ENCODE peak calls at places on chromosomes 11 and 22, in five cellular contexts. J is pancreas, N is cardiac muscle cell, T is testis, G is heart left ventricle. I is an unnamed sample.
A peak's percentile ranks its signal among the peaks of the same experiment; 100 is the strongest.

GRCh38 chr11:68960299-68961071 is 20.3 kb downstream of the MRGPRD start:
- DNase-seq in J (no peak), N (no peak), T (no peak), G (no peak), I (no peak)

GRCh38 chr11:84419576-84419975 is 1133.4 kb upstream of the CCDC90B start:
- DNase-seq in J (no peak), N (no peak), T (no peak), G (no peak), I (no peak)

GRCh38 chr11:92846542-92847125 is 122.8 kb upstream of the MTNR1B start:
- DNase-seq in J (no peak), N (no peak), T (no peak), G (no peak), I (peak; percentile 58)

GRCh38 chr11:19398772-19399542 is 158.2 kb upstream of the E2F8 start:
- DNase-seq in J (peak; percentile 19), N (peak; percentile 68), T (peak; percentile 57), G (no peak), I (no peak)

GRCh38 chr22:23402275-23403151 is 177.6 kb downstream of the IGLL1 start:
- DNase-seq in J (peak; percentile 74), N (peak; percentile 75), T (peak; percentile 88), G (no peak), I (peak; percentile 79)

GRCh38 chr11:32658639-32659406 is 75.2 kb downstream of the EIF3M start:
- DNase-seq in J (no peak), N (no peak), T (no peak), G (no peak), I (no peak)

GRCh38 chr22:44025171-44026065 is 1.3 kb downstream of the PARVB start:
- DNase-seq in J (peak; percentile 37), N (no peak), T (peak; percentile 50), G (peak; percentile 67), I (peak; percentile 47)

GRCh38 chr22:22666307-22667091 is 22.1 kb downstream of the GGTLC2 start:
- DNase-seq in J (no peak), N (peak; percentile 54), T (peak; percentile 44), G (no peak), I (peak; percentile 56)

GRCh38 chr22:47168441-47168840 is 406.0 kb downstream of the TBC1D22A start:
- DNase-seq in J (no peak), N (no peak), T (no peak), G (no peak), I (peak; percentile 9)

GRCh38 chr11:64264371-64264852 is 13.1 kb downstream of the PLCB3 start:
- DNase-seq in J (no peak), N (no peak), T (peak; percentile 33), G (no peak), I (peak; percentile 49)

GRCh38 chr22:46300491-46300890 is 3.8 kb downstream of the GTSE1 start:
- DNase-seq in J (no peak), N (no peak), T (no peak), G (no peak), I (no peak)

GRCh38 chr11:65454311-65454695 is 31.7 kb downstream of the NEAT1 start:
- DNase-seq in J (peak; percentile 17), N (peak; percentile 40), T (no peak), G (no peak), I (peak; percentile 46)

GRCh38 chr22:27405672-27406388 is 395.7 kb downstream of the MN1 start:
- DNase-seq in J (peak; percentile 36), N (peak; percentile 70), T (peak; percentile 72), G (peak; percentile 62), I (peak; percentile 74)
- TF ChIP-seq CTCF in J (peak; percentile 84), N (peak; percentile 69), T (peak; percentile 67), G (peak; percentile 80), I (peak; percentile 52)

GRCh38 chr22:49964136-49964492 is 3.5 kb downstream of the PIM3 start:
- DNase-seq in J (no peak), N (no peak), T (no peak), G (peak; percentile 28), I (peak; percentile 61)
- H3K4me1 ChIP-seq in J (peaks cover 49% of the 10 kb centered on the region), N (peaks cover 36% of the 10 kb centered on the region), T (peaks cover 54% of the 10 kb centered on the region), G (peaks cover 67% of the 10 kb centered on the region), I (peaks cover 35% of the 10 kb centered on the region)

GRCh38 chr11:55607545-55607944 is at the start of gene OR4C11:
- DNase-seq in J (no peak), N (no peak), T (no peak), G (no peak), I (no peak)
- H3K9me3 ChIP-seq in J (no peaks in the 10 kb centered on the region), N (no peaks in the 10 kb centered on the region), T (no peaks in the 10 kb centered on the region), G (no peaks in the 10 kb centered on the region), I (peaks cover 45% of the 10 kb centered on the region)

GRCh38 chr11:44427432-44427831 is 117.5 kb upstream of the ALX4 start:
- DNase-seq in J (no peak), N (no peak), T (peak; percentile 21), G (no peak), I (no peak)
- TF ChIP-seq CTCF in J (no peak), N (peak; percentile 37), T (peak; percentile 10), G (peak; percentile 24), I (no peak)

DNA sequence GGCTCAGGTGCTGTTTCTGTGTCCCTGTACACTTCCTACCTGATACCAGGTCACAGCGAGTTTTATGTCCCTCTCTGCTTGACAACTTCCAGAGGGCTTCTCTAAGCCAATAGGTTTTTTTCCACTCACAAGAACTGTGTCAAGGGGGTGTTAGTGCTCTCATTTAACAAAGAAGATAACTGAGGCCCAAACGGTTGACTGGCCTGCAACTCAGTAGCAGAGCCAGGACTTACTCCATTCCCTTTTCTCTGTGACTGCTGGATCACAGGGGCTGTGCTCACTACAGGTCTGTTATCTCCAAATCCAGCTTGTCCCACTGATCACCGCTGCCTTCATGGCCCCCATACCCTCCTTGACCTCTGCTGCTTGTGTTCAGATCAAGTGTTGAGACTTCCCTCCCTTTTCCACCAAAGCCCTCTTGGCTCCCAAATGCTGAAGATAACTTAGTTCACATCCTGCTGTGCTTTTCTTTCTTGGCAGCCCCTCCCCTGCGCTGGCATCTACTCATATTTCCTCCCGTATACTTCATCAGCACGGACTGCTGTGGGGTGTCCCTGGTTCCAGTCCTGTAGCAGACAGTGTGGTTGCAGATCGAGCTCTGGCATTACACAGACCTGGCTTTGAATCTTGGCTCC is 41.3 kb downstream of the POU2F3 start:
- DNase-seq in J (no peak), N (peak; percentile 26), T (no peak), G (no peak), I (no peak)
- H3K4me1 ChIP-seq in J (no peaks in the 10 kb centered on the region), N (peaks cover 28% of the 10 kb centered on the region), T (no peaks in the 10 kb centered on the region), G (peaks cover 7% of the 10 kb centered on the region), I (no peaks in the 10 kb centered on the region)

GRCh38 chr22:48522271-48522670 is 1305.4 kb downstream of the BRD1 start:
- DNase-seq in J (no peak), N (no peak), T (no peak), G (no peak), I (no peak)

GRCh38 chr22:48523091-48523490 is 1304.6 kb downstream of the BRD1 start:
- DNase-seq in J (no peak), N (no peak), T (no peak), G (no peak), I (no peak)

GRCh38 chr22:48520888-48521600 is 1306.6 kb downstream of the BRD1 start:
- DNase-seq in J (no peak), N (no peak), T (no peak), G (no peak), I (no peak)

GRCh38 chr22:48520207-48520606 is 1307.5 kb downstream of the BRD1 start:
- DNase-seq in J (no peak), N (no peak), T (no peak), G (no peak), I (no peak)

DNA sequence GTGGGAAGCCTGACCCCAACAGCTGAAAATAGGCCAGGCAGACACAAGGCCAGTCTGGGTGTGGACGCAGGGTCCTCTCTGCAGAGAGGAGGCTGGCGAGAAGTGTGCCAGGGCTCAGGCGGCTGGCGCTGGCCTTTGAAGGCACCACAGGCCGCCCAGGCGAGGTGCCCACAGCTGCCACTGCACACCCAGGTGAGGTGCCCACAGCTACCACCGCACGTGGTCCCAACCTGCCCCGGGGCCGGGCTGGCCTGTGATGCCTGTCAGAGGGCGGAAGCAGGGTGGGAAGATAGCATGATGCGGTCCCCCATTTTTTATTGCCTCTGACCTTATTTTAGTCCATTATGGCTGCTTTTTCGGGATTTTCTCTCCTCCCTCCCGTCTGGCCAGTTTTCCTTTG is 1303.9 kb downstream of the BRD1 start:
- DNase-seq in J (no peak), N (no peak), T (no peak), G (no peak), I (no peak)
- H3K9me3 ChIP-seq in J (no peaks in the 10 kb centered on the region), N (no peaks in the 10 kb centered on the region), T (no peaks in the 10 kb centered on the region), G (no peaks in the 10 kb centered on the region), I (no peaks in the 10 kb centered on the region)

GRCh38 chr11:17405232-17406005 is 17.0 kb upstream of the KCNJ11 start:
- DNase-seq in J (peak; percentile 85), N (peak; percentile 64), T (peak; percentile 34), G (peak; percentile 93), I (peak; percentile 78)

GRCh38 chr11:17408026-17408425 is 19.6 kb upstream of the KCNJ11 start:
- DNase-seq in J (no peak), N (no peak), T (no peak), G (no peak), I (peak; percentile 8)

GRCh38 chr11:17407575-17407974 is 19.1 kb upstream of the KCNJ11 start:
- DNase-seq in J (no peak), N (no peak), T (no peak), G (no peak), I (peak; percentile 16)

GRCh38 chr11:17406082-17406817 is 17.8 kb upstream of the KCNJ11 start:
- DNase-seq in J (no peak), N (no peak), T (no peak), G (no peak), I (peak; percentile 17)

DNA sequence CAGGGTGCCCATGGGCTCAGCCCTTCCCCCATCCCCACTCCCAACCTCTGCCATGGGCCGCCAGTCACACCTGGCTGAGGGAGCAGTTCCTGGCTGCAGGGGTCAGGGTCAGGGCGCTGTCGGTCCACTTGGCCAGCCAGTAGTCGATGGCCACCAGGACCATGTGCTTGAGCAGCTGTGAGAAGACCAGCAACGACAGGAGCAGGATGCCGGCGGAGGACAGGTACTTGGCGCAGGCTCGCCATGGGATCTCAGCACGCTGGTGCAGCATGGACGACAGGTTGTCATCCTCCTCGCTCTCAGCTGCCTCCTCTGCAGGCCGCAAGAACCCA is 18.3 kb upstream of the KCNJ11 start:
- DNase-seq in J (no peak), N (no peak), T (no peak), G (no peak), I (peak; percentile 19)
- TF ChIP-seq CTCF in J (no peak), N (no peak), T (no peak), G (no peak), I (no peak)

GRCh38 chr11:45079075-45079444 is 67.4 kb upstream of the PRDM11 start:
- DNase-seq in J (no peak), N (no peak), T (no peak), G (no peak), I (no peak)
- H3K4me1 ChIP-seq in J (no peaks in the 10 kb centered on the region), N (peaks cover 24% of the 10 kb centered on the region), T (no peaks in the 10 kb centered on the region), G (peaks cover 5% of the 10 kb centered on the region), I (no peaks in the 10 kb centered on the region)

I was measured in mucosa of descending colon.